ENCODE peak calls at places on chromosome X, in four cellular contexts. H, R, O and M are unnamed samples.

GRCh38 chrX:10514891-10515290 is 105.5 kb downstream of the MID1 start:
- DNase-seq in O (no peak), R (no peak), H (peak; percentile 54), M (no peak)

GRCh38 chrX:109626637-109627036 is 1.7 kb upstream of the KCNE5 start:
- DNase-seq in R (no peak), O (no peak), H (no peak), M (no peak)

GRCh38 chrX:69503228-69503834 is 795 bp upstream of the NALF2 start:
- DNase-seq in R (peak; percentile 71), O (no peak), H (no peak), M (peak; percentile 75)

GRCh38 chrX:18026171-18026570 is 165.1 kb upstream of the RAI2 start:
- DNase-seq in H (no peak), R (no peak), O (no peak), M (no peak)

GRCh38 chrX:28966335-28966734 is 379.1 kb downstream of the IL1RAPL1 start:
- DNase-seq in O (no peak), R (no peak), H (peak; percentile 23), M (no peak)

GRCh38 chrX:106802063-106802387 is 448 bp upstream of the TBC1D8B start:
- DNase-seq in O (no peak), H (no peak), R (no peak), M (no peak)

GRCh38 chrX:91039777-91040176 is 394.9 kb upstream of the PABPC5 start:
- DNase-seq in O (no peak), H (no peak), R (no peak), M (no peak)

GRCh38 chrX:53116101-53116500 is 22.2 kb downstream of the KANTR start:
- DNase-seq in H (peak; percentile 61), O (no peak), R (no peak), M (no peak)

GRCh38 chrX:118823263-118824172 is at the start of gene ZCCHC12:
- DNase-seq in H (peak; percentile 37), R (peak; percentile 77), O (no peak), M (peak; percentile 26)

GRCh38 chrX:153774576-153775292 is 6.1 kb upstream of the SRPK3 start:
- DNase-seq in H (no peak), O (no peak), R (peak; percentile 33), M (no peak)

GRCh38 chrX:15808254-15808653 is 18.0 kb downstream of the ZRSR2 start:
- DNase-seq in R (no peak), O (no peak), H (no peak), M (no peak)

GRCh38 chrX:147900349-147900748 is 11.4 kb upstream of the FMR1 start:
- DNase-seq in O (no peak), H (no peak), R (no peak), M (no peak)

GRCh38 chrX:41335590-41336331 is 1.8 kb downstream of the DDX3X start:
- DNase-seq in R (no peak), H (peak; percentile 80), O (no peak), M (no peak)

GRCh38 chrX:47231167-47231566 is 1.6 kb upstream of the USP11 start:
- DNase-seq in O (no peak), R (no peak), H (no peak), M (no peak)

GRCh38 chrX:14697453-14697852 is 168.1 kb downstream of the GLRA2 start:
- DNase-seq in R (peak; percentile 59), O (no peak), H (no peak), M (peak; percentile 18)

GRCh38 chrX:109782994-109783711 is 50.1 kb upstream of the ACSL4 start:
- DNase-seq in H (peak; percentile 45), O (no peak), R (no peak), M (no peak)

GRCh38 chrX:41133551-41133950 is 48.3 kb downstream of the USP9X start:
- DNase-seq in H (no peak), O (no peak), R (no peak), M (no peak)

GRCh38 chrX:34918856-34919255 is 23.7 kb upstream of the FAM47B start:
- DNase-seq in R (peak; percentile 12), H (peak; percentile 75), O (no peak), M (peak; percentile 29)
- TF ChIP-seq RFX5 in R (no peak), H (peak; percentile 40), O (no peak), M (no peak)

GRCh38 chrX:20527458-20528099 is 260.9 kb upstream of the RPS6KA3 start:
- DNase-seq in O (no peak), R (peak; percentile 26), H (peak; percentile 38), M (peak; percentile 31)
- TF ChIP-seq RFX5 in O (no peak), R (no peak), H (no peak), M (no peak)

DNA sequence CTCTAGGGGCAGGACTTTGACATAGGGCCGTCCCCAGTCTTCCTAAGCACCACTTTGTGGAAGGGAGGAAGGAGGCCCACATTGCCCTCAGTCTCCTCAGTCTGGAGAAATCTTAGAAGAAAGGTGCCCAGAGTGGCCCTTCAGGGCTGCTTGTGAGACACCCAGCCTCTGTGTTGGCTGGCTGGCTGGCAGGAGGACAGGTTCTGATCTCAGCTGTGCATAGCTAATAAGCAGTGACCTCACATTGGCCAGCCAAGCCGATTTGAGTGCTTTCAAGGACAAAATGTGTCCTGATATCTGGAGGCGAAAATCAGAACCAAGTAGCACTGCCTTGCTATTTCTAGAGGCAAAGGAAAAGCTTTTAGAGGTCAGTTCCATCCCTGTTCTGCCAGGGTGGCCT is 211.5 kb downstream of the BCOR start:
- DNase-seq in O (no peak), H (no peak), R (no peak), M (no peak)
- TF ChIP-seq RFX5 in O (no peak), H (no peak), R (no peak), M (no peak)

DNA sequence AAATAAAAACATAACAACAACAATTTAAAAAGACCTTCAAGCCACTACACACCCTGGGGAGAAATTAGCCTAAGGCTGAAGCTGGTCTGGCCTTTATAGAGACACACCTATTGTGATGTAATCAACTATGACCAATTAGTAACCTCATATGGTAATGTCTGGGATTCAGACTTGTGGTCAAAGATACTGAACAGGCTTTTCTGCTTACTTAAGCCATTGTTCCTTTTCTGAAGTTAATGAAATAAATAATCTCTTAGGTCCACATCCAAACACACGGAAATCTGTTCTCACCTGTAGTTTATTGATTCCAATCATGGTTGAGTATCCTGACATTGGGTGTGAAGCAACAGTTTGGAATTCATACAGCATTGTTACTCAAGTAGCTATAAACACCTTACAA is 152.5 kb downstream of the PLS3 start:
- DNase-seq in R (no peak), H (no peak), O (no peak), M (no peak)
- TF ChIP-seq RFX5 in R (no peak), H (no peak), O (no peak), M (no peak)

GRCh38 chrX:9148626-9149385 is 114.9 kb upstream of the FAM9B start:
- DNase-seq in R (no peak), H (peak; percentile 71), O (no peak), M (no peak)

GRCh38 chrX:9151772-9152307 is 117.9 kb upstream of the FAM9B start:
- DNase-seq in O (no peak), R (no peak), H (no peak), M (no peak)

GRCh38 chrX:9147631-9148189 is 113.8 kb upstream of the FAM9B start:
- DNase-seq in R (no peak), H (no peak), O (no peak), M (no peak)

GRCh38 chrX:9149831-9150230 is 115.9 kb upstream of the FAM9B start:
- DNase-seq in R (no peak), H (peak; percentile 17), O (no peak), M (no peak)

GRCh38 chrX:9153299-9153698 is 119.4 kb upstream of the FAM9B start:
- DNase-seq in R (no peak), O (no peak), H (peak; percentile 65), M (peak; percentile 25)
- TF ChIP-seq RFX5 in R (no peak), O (no peak), H (no peak), M (no peak)

DNA sequence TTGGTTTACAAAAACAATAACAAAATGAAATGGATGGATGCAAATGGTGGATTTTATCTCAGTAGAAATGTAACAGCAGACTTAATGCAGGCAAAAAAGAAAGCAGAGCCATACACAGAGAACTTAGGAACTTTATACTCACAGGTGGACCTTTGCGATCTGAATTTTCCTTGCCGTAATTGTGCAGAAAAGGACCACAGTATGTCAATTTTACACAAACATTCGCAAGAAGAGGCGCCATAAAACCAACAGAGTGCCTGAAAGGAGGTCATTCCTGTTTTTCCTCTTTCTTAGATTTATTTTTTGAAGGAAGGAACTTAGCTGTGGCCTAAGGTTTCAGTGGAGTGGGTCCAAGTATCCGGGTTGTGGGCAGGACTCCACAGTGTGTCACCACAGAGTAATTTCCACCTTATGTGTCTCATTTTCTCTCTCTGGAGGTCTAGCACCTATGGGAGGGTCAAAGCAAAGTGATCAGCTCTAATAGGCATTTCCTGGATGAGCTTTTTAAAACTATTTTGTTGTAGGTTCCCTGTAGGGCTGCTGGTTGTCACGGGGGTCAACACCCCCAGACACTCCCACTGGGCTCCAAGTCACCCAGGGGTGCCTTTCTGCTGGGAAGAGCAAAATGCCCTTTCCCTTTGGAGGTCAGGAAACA is 24.7 kb upstream of the PBDC1 start:
- DNase-seq in H (peak; percentile 25), R (no peak), O (peak; percentile 20), M (no peak)
- TF ChIP-seq RFX5 in H (no peak), R (no peak), O (no peak), M (no peak)

GRCh38 chrX:24153175-24153795 is 3.8 kb downstream of the ZFX start:
- DNase-seq in H (no peak), O (no peak), R (no peak), M (peak; percentile 48)
- TF ChIP-seq RFX5 in H (no peak), O (no peak), R (no peak), M (no peak)